ENCODE peak calls at places on chromosome 6, in four cellular contexts. N is left ventricle myocardium inferior, Z is psoas muscle, D is Right ventricle myocardium inferior. A is an unnamed sample.

GRCh38 chr6:143692696-143693095 is 14.9 kb downstream of the PHACTR2 start:
- DNase-seq in Z (no peak), N (no peak), D (no peak), A (no peak)

GRCh38 chr6:169950558-169950957 is 199.1 kb downstream of the ERMARD start:
- DNase-seq in Z (no peak), D (no peak), N (no peak), A (no peak)

GRCh38 chr6:11043961-11044711 is at the start of gene ELOVL2:
- DNase-seq in N (peak), D (peak), Z (peak), A (no peak)

GRCh38 chr6:4371207-4371921 is 236.0 kb upstream of the ECI2 start:
- DNase-seq in D (peak), Z (peak), N (peak), A (no peak)

GRCh38 chr6:74073429-74073828 is 377.4 kb downstream of the CD109 start:
- DNase-seq in N (no peak), Z (peak), D (no peak), A (no peak)

GRCh38 chr6:134640975-134641429 is 308.9 kb downstream of the ALDH8A1 start:
- DNase-seq in Z (peak), N (peak), D (peak), A (peak)

GRCh38 chr6:34074064-34074739 is 71.7 kb downstream of the GRM4 start:
- DNase-seq in D (no peak), Z (no peak), N (no peak), A (no peak)

GRCh38 chr6:144415835-144416237 is 130.7 kb downstream of the UTRN start:
- DNase-seq in N (no peak), D (no peak), Z (no peak), A (no peak)

GRCh38 chr6:106556368-106556960 is 72.8 kb downstream of the RTN4IP1 start:
- DNase-seq in Z (no peak), D (no peak), N (no peak), A (no peak)

GRCh38 chr6:17714879-17715860 is 8.4 kb upstream of the NUP153 start:
- DNase-seq in N (no peak), D (no peak), Z (no peak), A (no peak)

GRCh38 chr6:1596088-1596852 is 13.4 kb upstream of the FOXC1 start:
- DNase-seq in D (peak), Z (peak), N (peak), A (peak)

GRCh38 chr6:82875573-82876185 is 190.0 kb downstream of the UBE3D start:
- DNase-seq in D (no peak), N (no peak), Z (no peak), A (no peak)

GRCh38 chr6:24489881-24490280 is 503 bp upstream of the GPLD1 start:
- DNase-seq in N (no peak), D (no peak), Z (no peak), A (no peak)

GRCh38 chr6:69693749-69694148 is 103.1 kb downstream of the LMBRD1 start:
- DNase-seq in N (no peak), Z (no peak), D (no peak), A (no peak)

GRCh38 chr6:140079328-140079727 is 704.9 kb upstream of the CITED2 start:
- DNase-seq in D (peak), Z (no peak), N (peak), A (no peak)

A was measured in effector CD4-positive, alpha-beta T cell.